ENCODE peak calls at places on chromosomes 2 and 18, in four cellular contexts. U is HepG2, Y is endothelial cell of umbilical vein, W is A549. V is an unnamed sample.

GRCh38 chr2:6866239-6866745 is 585 bp upstream of the CMPK2 start:
- DNase-seq in U (peak), Y (peak), W (peak), V (peak)

GRCh38 chr2:47388888-47389287 is 14.1 kb upstream of the MSH2 start:
- DNase-seq in U (no peak), Y (no peak), W (no peak), V (peak)

GRCh38 chr2:146623771-146624170 is 1221.1 kb upstream of the ACVR2A start:
- DNase-seq in U (no peak), Y (no peak), W (no peak), V (no peak)

GRCh38 chr2:133252770-133253355 is 315.4 kb downstream of the NCKAP5 start:
- DNase-seq in U (no peak), Y (no peak), W (no peak), V (no peak)

GRCh38 chr2:98552499-98553179 is 55.7 kb downstream of the COA5 start:
- DNase-seq in U (no peak), Y (no peak), W (no peak), V (no peak)

GRCh38 chr2:29449499-29449898 is 334.3 kb downstream of the CLIP4 start:
- DNase-seq in U (no peak), Y (no peak), W (no peak), V (no peak)

GRCh38 chr2:239181074-239181581 is 219.7 kb downstream of the HDAC4 start:
- DNase-seq in U (no peak), Y (no peak), W (no peak), V (no peak)

GRCh38 chr2:57443985-57444501 is 602.6 kb upstream of the VRK2 start:
- DNase-seq in U (no peak), Y (no peak), W (no peak), V (peak)

GRCh38 chr2:54977149-54977548 is 73.1 kb downstream of the RTN4 start:
- DNase-seq in U (no peak), Y (no peak), W (no peak), V (no peak)

GRCh38 chr2:56224316-56224715 is 40.5 kb downstream of the CCDC85A start:
- DNase-seq in U (no peak), Y (peak), W (no peak), V (no peak)

DNA sequence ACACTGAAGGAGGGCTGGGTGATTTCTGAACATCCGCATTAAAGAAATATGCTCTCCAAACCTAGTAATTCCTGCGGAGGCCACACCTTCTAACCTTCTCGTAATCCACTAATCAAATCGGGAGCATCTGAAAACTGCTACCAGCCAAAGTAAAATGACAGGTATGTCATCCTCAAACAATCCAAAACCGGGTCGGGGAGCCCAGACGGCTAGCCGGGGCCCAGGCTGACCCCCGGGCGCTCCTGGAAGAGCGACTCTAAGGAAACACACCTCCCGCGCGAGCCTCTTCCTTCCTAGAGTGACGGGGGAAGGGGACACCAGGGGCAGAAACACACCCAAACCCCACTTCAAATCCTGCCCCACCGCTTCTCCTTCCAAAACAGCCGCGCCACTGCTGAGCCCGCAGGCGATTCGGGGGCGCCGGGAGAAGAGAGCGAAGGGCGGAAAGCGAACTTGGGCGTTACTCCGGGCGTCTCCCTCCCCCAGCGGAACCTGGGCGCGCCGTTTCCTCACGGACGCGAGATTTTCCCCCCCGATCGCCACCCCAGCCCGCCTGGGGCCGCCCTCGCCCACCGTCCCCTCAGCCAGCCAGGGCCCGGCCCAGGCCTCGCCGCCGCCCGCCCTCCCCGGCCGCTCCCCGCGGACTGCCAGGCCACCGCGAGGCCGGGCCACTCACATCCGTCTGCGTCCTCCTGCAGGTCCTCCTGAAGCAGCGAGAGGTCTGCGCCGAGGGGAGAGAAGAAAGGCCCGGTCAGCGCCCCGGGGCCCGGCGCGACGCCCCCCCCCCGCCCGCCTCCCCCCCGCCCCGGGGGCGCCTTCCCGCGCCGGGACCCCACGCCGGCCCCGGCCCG is 584 bp downstream of the PPP4R1 start:
- DNase-seq in U (peak), Y (peak), W (peak), V (peak)
- TF ChIP-seq POLR2A in U (peak), Y (no peak), W (no peak), V (no peak)

DNA sequence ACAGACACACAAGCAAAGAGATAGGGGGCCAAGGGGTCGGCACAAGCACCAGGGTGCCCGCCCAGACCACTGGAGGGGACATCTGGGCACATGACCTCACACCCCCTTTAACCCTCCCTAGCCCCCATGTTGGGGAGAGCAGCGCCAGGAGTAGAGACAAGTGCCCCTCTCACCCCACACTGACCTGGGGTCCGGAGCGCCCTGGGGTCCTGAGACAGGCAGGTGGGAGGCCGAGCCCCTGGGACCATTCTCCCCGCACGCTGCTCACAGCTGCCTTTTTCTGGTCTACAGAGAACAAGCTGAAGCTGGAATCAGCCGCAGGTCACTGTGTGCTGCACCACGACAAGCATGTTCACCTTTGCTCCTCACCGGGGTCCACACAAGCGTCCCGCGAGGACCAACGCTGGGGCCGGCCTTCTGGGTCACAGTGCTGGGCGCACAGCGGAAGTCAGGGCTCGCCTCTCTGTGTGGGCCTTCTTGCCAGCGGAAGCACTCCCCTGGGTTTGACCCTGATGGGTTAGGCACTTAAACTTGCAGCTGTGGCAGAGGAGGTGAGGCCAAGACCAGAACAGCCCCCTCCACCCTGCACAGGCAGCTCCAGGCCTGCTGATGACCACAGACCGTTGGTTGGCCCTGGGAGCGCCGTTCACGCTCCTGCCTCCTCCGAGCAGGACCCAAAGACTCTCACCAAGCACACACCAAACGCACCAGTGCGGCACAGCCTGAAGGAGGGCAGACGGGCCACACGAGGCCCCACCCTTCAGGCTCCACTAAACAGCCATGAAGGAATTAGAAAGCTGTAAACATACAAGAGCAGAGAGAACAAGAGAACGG is 275.3 kb downstream of the EIPR1 start:
- DNase-seq in U (no peak), Y (no peak), W (no peak), V (no peak)
- H3K4me3 ChIP-seq in U (no peak), Y (no peak), W (no peak), V (no peak)

GRCh38 chr2:20797096-20797495 is 25.8 kb downstream of the LDAH start:
- DNase-seq in U (no peak), Y (no peak), W (no peak), V (no peak)

GRCh38 chr2:20796374-20796791 is 26.5 kb downstream of the LDAH start:
- DNase-seq in U (peak), Y (no peak), W (peak), V (no peak)
- TF ChIP-seq MYC in U (no peak), Y (no peak), W (no peak), V (no peak)

GRCh38 chr2:171999604-172000469 is at the start of gene METAP1D:
- DNase-seq in U (peak), Y (peak), W (peak), V (peak)
- TF ChIP-seq POLR2A in U (peak), Y (peak), W (peak), V (peak)

DNA sequence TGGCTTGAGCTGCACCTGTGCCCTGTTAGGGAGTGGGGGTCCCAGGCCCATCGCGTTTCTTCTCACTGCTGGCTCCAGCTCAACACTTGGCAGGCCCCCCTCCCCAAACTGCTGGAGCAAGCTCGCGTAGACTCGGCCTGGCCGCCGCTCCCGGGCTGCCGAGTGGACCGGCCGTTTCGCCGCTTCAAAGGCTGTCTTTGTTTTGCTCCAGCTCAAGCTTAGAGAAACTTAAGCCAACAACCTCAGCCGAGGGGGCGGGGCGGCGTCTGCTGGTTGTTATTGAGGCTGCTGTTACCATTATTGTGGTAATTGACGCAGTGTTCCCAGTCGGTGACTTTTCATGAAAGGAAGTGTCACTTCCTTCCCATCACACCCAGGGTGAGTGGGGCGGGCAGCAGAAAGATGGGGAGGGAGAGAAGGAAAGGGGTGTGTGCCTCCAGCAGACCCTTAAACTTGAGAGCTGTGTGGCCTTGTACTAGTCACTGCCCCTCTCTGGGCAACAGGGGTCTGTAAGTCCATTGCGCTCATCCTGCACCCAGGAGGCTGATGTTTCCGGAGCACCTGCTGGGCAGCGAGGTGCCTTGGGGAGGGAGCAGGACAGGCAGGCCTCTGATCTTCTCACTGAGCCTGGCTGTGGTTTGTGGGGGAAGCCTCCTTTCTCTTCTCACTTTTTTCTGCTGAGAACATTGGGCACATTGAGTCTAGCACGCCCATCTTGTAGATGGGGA is 2.1 kb downstream of the ARID5A start:
- DNase-seq in U (peak), Y (peak), W (no peak), V (peak)
- H3K4me3 ChIP-seq in U (peak), Y (peak), W (no peak), V (peak)

GRCh38 chr18:39685303-39685902 is 2119.8 kb upstream of the CELF4 start:
- DNase-seq in U (peak), Y (peak), W (no peak), V (no peak)
- TF ChIP-seq MYC in U (no peak), Y (no peak), W (no peak), V (no peak)

DNA sequence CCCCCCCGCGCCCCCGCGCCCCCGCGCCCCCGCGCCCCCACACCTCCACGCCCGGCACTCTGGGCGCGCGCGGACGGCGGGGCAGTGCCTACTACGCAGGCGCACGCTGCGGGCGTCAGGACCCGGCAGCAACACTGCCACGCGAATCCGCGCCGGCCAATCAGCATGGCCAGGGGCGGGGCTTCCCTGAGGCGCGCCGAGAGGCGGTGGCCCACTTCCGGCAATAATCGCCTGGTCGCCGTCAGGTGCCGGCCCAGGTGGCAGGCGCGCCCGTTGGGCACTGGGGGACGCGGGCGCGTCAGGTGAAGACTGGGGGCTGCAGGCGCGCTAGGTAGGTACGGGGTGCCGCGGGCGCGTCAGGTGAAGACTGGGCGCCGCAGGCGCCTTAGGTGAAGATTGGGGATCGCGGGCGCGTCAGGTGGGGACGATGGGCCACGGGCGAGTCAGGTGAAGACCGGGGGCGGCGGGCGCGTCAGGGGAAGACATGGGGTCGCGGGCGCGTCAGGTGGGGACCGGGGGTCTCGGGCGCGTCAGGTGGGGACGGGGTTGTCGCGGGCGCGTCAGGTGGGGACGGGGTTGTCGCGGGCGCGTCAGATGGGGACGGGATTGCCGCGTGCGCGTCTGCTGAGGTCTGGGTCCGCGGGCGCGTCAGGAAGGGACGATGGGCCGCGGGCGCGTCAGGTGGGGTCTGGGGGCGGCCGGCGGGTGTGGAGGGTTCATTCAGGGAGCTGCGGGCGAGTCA is 219.1 kb downstream of the RTP5 start:
- DNase-seq in U (peak), Y (peak), W (peak), V (peak)
- TF ChIP-seq POLR2A in U (peak), Y (peak), W (no peak), V (peak)

DNA sequence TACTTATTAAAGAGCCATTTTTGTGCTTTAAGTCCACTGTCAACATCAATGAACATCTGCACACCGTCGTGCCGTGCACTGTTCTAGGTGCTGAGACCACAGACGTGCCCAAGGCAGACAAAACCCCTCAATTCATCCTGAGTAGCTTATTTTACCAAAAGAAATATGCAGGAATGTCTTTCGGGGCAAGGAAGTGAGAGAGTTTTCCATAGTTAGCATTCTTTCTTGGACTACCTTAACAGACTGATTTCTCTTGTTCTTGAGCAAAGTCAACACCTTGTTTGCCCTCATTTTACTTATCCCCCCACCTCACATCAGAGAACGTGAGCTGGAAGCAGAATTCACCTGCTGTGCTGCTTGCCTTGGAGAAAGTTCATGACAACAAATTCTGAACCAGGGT is 69.3 kb downstream of the GATA6 start:
- DNase-seq in U (no peak), Y (no peak), W (no peak), V (no peak)
- H3K4me3 ChIP-seq in U (no peak), Y (no peak), W (no peak), V (no peak)

GRCh38 chr18:13216092-13216582 is 2.4 kb upstream of the LDLRAD4 start:
- DNase-seq in U (peak), Y (peak), W (peak), V (peak)
- TF ChIP-seq MYC in U (no peak), Y (no peak), W (no peak), V (no peak)